ENCODE peak calls at places on chromosomes 6 and 20, in eight cellular contexts. X, U, P, M, F, E, B and R are unnamed samples.

GRCh38 chr6:30888472-30889137 is 4.3 kb downstream of the DDR1 start:
- DNase-seq in X (no peak), U (peak; percentile 73), P (no peak), M (peak; percentile 79), F (no peak), E (no peak), B (peak; percentile 88), R (no peak)

GRCh38 chr6:43851204-43851855 is 81.3 kb downstream of the VEGFA start:
- DNase-seq in X (no peak), U (no peak), P (no peak), M (peak; percentile 94), F (no peak), E (peak; percentile 48), B (peak; percentile 89), R (no peak)

GRCh38 chr6:74248966-74249365 is 553.0 kb downstream of the CD109 start:
- DNase-seq in X (peak; percentile 34), U (no peak), P (no peak), M (no peak), F (no peak), E (no peak), B (no peak), R (no peak)

GRCh38 chr6:66538548-66539135 is 831.6 kb upstream of the EYS start:
- DNase-seq in X (no peak), U (no peak), P (no peak), M (no peak), F (no peak), E (no peak), B (no peak), R (no peak)

GRCh38 chr6:81166770-81167169 is 585.7 kb downstream of the TENT5A start:
- DNase-seq in X (no peak), U (no peak), P (no peak), M (no peak), F (no peak), E (no peak), B (peak; percentile 75), R (no peak)

GRCh38 chr6:118632359-118632758 is 19.0 kb downstream of the CEP85L start:
- DNase-seq in X (peak; percentile 76), U (no peak), P (no peak), M (no peak), F (no peak), E (no peak), B (no peak), R (no peak)

GRCh38 chr6:155670655-155671054 is 215.0 kb upstream of the NOX3 start:
- DNase-seq in X (no peak), U (no peak), P (no peak), M (no peak), F (no peak), E (no peak), B (no peak), R (no peak)

GRCh38 chr6:99590728-99591672 is 15.6 kb upstream of the PRDM13 start:
- DNase-seq in X (no peak), U (no peak), P (no peak), M (no peak), F (no peak), E (peak; percentile 20), B (peak; percentile 43), R (no peak)

GRCh38 chr20:18527836-18528235 is 20.1 kb downstream of the SEC23B start:
- DNase-seq in X (peak; percentile 69), U (no peak), P (no peak), M (no peak), F (no peak), E (no peak), B (peak; percentile 89), R (peak; percentile 36)

DNA sequence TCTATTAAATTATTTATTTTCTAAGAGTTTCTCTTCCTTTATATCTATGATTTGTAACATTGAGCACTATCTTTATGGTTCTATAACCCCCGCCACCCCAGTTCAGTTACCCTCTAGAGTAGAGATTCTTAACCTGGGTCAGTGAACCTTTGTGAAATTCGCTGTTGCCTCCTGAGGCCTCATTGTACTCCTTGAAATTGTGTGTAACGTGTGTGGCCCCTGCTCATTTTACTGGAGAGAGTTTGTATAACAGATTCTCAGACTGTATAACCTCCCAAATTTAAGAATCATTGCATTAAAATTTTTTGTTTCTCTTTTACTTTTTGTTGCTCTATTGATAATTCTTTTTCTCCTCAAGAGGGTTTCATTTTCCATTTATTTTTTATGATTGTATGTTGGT is 65.3 kb downstream of the ADGRG6 start:
- DNase-seq in X (no peak), U (no peak), P (no peak), M (no peak), F (no peak), E (no peak), B (no peak), R (no peak)
- H3K4me3 ChIP-seq in X (no peak overlapping the region), U (no peak overlapping the region), P (no peak overlapping the region), M (no peak overlapping the region), F (no peak overlapping the region), E (no peak overlapping the region), B (no peak overlapping the region), R (no peak overlapping the region)

DNA sequence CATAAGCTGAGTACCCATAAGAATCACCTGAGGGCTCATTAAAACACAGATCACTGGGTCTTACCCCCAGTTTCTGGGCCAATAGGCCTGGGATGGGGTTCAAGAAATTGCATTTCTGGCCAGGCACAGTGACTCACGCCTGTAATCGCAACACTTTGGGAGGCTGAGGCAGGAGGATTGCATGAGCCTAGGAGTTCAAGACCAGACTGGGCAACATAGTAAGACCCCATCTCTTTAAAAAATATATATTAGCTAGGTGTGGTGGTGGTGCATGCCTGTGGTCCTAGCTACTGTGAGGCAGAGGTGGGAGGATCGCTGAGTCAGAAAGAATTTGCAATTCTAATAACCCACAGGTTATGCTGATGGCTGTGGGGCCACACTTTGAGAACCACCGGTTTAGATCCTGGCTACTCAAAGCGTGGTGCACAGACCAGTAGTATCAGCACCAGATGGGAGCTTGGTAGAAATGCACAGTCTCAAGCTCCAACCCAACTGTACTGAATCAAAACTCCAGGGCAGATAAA is 2.0 kb downstream of the CCM2L start:
- DNase-seq in X (no peak), U (no peak), P (no peak), M (no peak), F (no peak), E (no peak), B (no peak), R (no peak)
- H3K4me3 ChIP-seq in X (no peak overlapping the region), U (no peak overlapping the region), P (no peak overlapping the region), M (no peak overlapping the region), F (no peak overlapping the region), E (no peak overlapping the region), B (no peak overlapping the region), R (no peak overlapping the region)

DNA sequence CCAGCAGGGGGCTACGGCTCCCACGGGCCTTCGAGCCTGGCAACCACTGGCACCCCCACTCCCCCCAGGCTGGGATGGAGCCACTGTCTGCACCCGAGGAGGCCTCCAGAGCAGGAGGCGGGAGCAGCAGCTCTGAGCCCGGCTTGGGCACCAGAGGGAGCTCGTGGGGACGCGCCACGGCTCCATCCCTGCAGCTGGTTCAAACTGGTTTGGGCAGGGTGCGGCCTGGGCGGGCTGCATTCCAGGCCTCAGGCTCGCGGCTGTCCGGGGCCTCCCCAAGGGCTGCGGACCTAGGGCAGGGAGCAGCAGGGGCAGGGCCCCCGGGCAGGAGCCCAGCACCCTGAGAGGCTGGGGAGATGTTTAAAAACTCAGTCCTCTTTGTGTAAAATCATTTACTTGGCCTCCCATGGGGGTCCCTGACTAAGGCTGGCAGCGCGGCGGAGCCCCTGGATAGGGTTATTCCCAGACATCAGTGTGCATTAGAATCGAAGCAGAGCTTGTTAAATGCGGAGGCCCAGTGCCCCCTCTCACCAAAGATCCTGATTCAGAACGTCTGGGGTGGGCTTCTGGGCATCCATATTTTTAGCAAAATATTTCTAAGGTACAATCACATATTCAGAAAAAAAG is 4.1 kb upstream of the BCAS4 start:
- DNase-seq in X (peak; percentile 76), U (peak; percentile 91), P (no peak), M (peak; percentile 95), F (peak; percentile 78), E (peak; percentile 97), B (peak; percentile 97), R (peak; percentile 50)
- H3K4me3 ChIP-seq in X (no peak overlapping the region), U (no peak overlapping the region), P (no peak overlapping the region), M (no peak overlapping the region), F (no peak overlapping the region), E (no peak overlapping the region), B (peak overlapping the region; percentile 51), R (no peak overlapping the region)

DNA sequence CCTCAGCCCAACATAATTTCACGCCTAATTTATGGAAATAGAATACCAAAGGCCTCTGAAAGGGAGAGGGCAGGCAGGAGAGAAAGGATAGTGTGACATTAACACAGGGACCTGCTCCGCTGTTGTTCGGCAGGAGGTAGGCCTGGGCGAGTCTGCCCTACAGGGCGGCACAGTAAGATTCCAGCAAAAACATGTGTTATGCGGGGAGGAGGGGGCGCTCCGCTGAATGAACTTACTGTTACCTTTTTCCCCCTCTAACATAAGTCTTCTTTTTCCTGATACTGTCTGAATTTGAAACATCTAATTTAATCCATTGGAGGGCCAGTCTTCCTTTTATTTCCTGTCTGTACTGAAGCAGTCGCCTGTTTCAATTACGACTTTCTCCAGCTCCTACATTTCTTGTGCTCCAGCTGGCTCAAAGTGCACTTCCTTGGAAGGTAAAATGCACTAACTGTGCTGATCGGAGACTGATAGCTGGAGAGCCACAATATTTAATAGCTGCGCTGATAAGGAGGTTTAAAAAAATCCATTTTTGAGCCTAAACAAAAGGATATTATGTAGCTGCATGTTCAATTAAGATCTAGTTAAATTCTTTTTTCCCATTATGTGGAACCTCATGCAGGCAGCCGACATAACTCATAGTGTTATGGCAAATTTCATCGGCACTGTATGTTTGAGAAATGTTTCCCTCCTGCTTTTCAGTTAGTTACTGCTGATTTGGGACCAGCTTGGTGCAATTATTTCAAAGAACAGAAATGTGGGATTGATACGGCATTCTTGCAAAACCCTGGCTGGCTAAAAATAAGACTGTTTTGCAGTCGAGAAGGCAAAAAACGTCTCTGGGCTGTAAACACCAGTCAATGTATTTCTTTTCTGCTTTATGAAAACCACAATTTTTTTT is 193.0 kb downstream of the FOXC1 start:
- DNase-seq in X (no peak), U (no peak), P (no peak), M (no peak), F (no peak), E (no peak), B (no peak), R (no peak)
- H3K4me3 ChIP-seq in X (no peak overlapping the region), U (no peak overlapping the region), P (no peak overlapping the region), M (no peak overlapping the region), F (no peak overlapping the region), E (no peak overlapping the region), B (no peak overlapping the region), R (no peak overlapping the region)

DNA sequence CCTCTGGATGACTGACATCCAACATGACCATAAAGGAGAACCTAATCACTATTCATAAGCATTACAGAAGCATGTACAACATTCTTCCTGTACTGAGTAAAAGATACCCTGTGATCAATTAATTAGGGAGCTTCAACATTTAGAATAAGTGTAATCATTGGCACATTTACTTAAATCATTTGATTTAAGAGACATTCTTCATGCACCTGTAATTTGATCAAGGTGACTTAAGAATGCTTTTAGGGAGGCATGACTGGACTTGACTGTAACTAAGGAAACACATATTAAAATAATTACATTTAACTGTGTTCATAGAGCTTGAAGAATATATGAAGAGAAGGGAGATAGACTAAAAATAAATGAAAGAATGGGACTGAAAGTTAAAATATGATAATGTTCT is 295.6 kb upstream of the ADGRB3 start:
- DNase-seq in X (peak; percentile 19), U (no peak), P (no peak), M (no peak), F (no peak), E (no peak), B (no peak), R (no peak)
- H3K4me3 ChIP-seq in X (no peak overlapping the region), U (no peak overlapping the region), P (no peak overlapping the region), M (no peak overlapping the region), F (no peak overlapping the region), E (no peak overlapping the region), B (no peak overlapping the region), R (no peak overlapping the region)

GRCh38 chr6:27471365-27472115 is 1.4 kb downstream of the ZNF184 start:
- DNase-seq in X (no peak), U (no peak), P (no peak), M (no peak), F (no peak), E (no peak), B (peak; percentile 27), R (no peak)
- H3K4me3 ChIP-seq in X (peak overlapping the region; percentile 69), U (peak overlapping the region; percentile 75), P (peak overlapping the region; percentile 79), M (peak overlapping the region; percentile 55), F (peak overlapping the region; percentile 84), E (peak overlapping the region; percentile 79), B (peak overlapping the region; percentile 98), R (peak overlapping the region; percentile 96)

GRCh38 chr6:6006428-6007310 is at the start of gene NRN1:
- DNase-seq in X (no peak), U (no peak), P (no peak), M (no peak), F (no peak), E (no peak), B (peak; percentile 91), R (no peak)
- H3K4me3 ChIP-seq in X (no peak within 1 kb of the TSS), U (no peak within 1 kb of the TSS), P (peak within 1 kb of the TSS; percentile 60), M (peak within 1 kb of the TSS; percentile 48), F (peak within 1 kb of the TSS; percentile 60), E (peak within 1 kb of the TSS; percentile 13), B (peak within 1 kb of the TSS; percentile 100), R (peak within 1 kb of the TSS; percentile 61)